ENCODE peak calls at places on chromosomes 5 and 9, in eight cellular contexts. J is activated CD8-positive, alpha-beta T cell treated with anti-CD3 and anti-CD28 coated beads for 36 hours; E is naive B cell; L is Right ventricle myocardium superior; W is HepG2; U is activated CD4-positive, CD25-positive, alpha-beta regulatory T cell treated with anti-CD3 and anti-CD28 coated beads, Interleukin-2, amount 50 U/mL, for 24 hours; O is activated T-cell treated with anti-CD3 and anti-CD28 coated beads, Interleukin-2, amount 50 U/mL, for 72 hours; V is K562. X is an unnamed sample.
A peak's percentile ranks its signal among the peaks of the same experiment; 100 is the strongest.

GRCh38 chr9:19683715-19684114 is 105.1 kb downstream of the SLC24A2 start:
- ATAC-seq in J (no peak), W (no peak), O (no peak), E (no peak), U (no peak), L (no peak), V (no peak), X (no peak)

GRCh38 chr9:113446323-113446740 is 17.2 kb upstream of the RGS3 start:
- ATAC-seq in L (peak; percentile 78), O (peak; percentile 22), V (peak; percentile 74), U (no peak), W (peak; percentile 43), E (peak; percentile 14), J (peak; percentile 58), X (no peak)

GRCh38 chr5:150449491-150450339 is at the start of gene RPS14:
- ATAC-seq in W (peak; percentile 96), V (peak; percentile 94), O (peak; percentile 97), U (peak; percentile 92), L (peak; percentile 98), J (peak; percentile 94), E (peak; percentile 92), X (peak; percentile 97)

GRCh38 chr5:69265931-69266330 is 31.2 kb downstream of the CDK7 start:
- ATAC-seq in V (peak; percentile 99), O (peak; percentile 25), J (peak; percentile 47), L (no peak), E (no peak), U (no peak), W (peak; percentile 95), X (no peak)

GRCh38 chr5:14341571-14342225 is 198.6 kb downstream of the TRIO start:
- ATAC-seq in V (no peak), E (peak; percentile 54), O (no peak), L (no peak), W (no peak), J (no peak), U (no peak), X (peak; percentile 64)

GRCh38 chr5:111953351-111954127 is 196.5 kb upstream of the NREP start:
- ATAC-seq in W (no peak), O (no peak), U (no peak), E (peak; percentile 34), L (no peak), V (no peak), J (no peak), X (no peak)

GRCh38 chr9:114621975-114622609 is 11.0 kb downstream of the TMEM268 start:
- ATAC-seq in E (no peak), O (no peak), U (no peak), V (no peak), J (no peak), W (no peak), L (peak; percentile 51), X (no peak)

GRCh38 chr5:88805151-88805784 is 77.7 kb downstream of the MEF2C start:
- ATAC-seq in V (no peak), O (no peak), J (no peak), W (no peak), E (peak; percentile 41), L (no peak), U (no peak), X (no peak)

GRCh38 chr5:137304227-137304874 is 194.8 kb downstream of the SPOCK1 start:
- ATAC-seq in J (no peak), E (no peak), U (no peak), V (no peak), L (peak; percentile 86), W (no peak), O (no peak), X (no peak)

GRCh38 chr9:21550392-21550791 is 68.3 kb upstream of the IFNE start:
- ATAC-seq in V (no peak), E (no peak), O (no peak), L (no peak), W (no peak), U (no peak), J (no peak), X (no peak)

GRCh38 chr9:33249087-33249657 is 9.2 kb downstream of the SPINK4 start:
- ATAC-seq in L (no peak), O (no peak), E (no peak), V (peak; percentile 31), W (peak; percentile 37), U (peak; percentile 16), J (no peak), X (peak; percentile 58)

GRCh38 chr5:126363658-126364057 is 59.6 kb upstream of the GRAMD2B start:
- ATAC-seq in U (no peak), W (peak; percentile 27), V (no peak), O (no peak), E (no peak), J (no peak), L (no peak), X (no peak)

GRCh38 chr9:5896863-5897262 is 6.2 kb downstream of the MLANA start:
- ATAC-seq in E (no peak), U (peak; percentile 32), L (no peak), V (no peak), J (no peak), O (no peak), W (no peak), X (no peak)

GRCh38 chr9:27626629-27627564 is 53.6 kb upstream of the C9orf72 start:
- ATAC-seq in V (no peak), E (no peak), L (no peak), O (no peak), J (no peak), W (peak; percentile 39), U (no peak), X (no peak)

GRCh38 chr5:150136841-150137167 is 18.8 kb downstream of the PDGFRB start:
- ATAC-seq in U (no peak), L (no peak), V (no peak), O (no peak), W (no peak), E (no peak), J (no peak), X (no peak)

GRCh38 chr5:112270299-112271293 is 148.5 kb downstream of the EPB41L4A start:
- ATAC-seq in O (no peak), J (peak; percentile 51), W (no peak), E (no peak), U (no peak), L (peak; percentile 73), V (no peak), X (no peak)

GRCh38 chr5:107542428-107542827 is 128.3 kb downstream of the EFNA5 start:
- ATAC-seq in E (no peak), J (no peak), V (no peak), L (peak; percentile 60), U (no peak), W (peak; percentile 74), O (no peak), X (no peak)

GRCh38 chr9:114080195-114080772 is 2.2 kb upstream of the AMBP start:
- ATAC-seq in L (no peak), U (no peak), V (no peak), E (no peak), W (peak; percentile 7), O (no peak), J (no peak), X (no peak)